ENCODE peak calls at places on chromosomes 16 and 17, in seven cellular contexts. F, N, S, J, L, T and Y are unnamed samples.

GRCh38 chr16:66474750-66475199 is 47.7 kb downstream of the BEAN1 start:
- DNase-seq in F (peak), N (peak), S (no peak), J (peak), L (no peak), T (peak), Y (peak)

GRCh38 chr17:41542357-41542756 is 14.2 kb upstream of the KRT19 start:
- DNase-seq in F (no peak), N (no peak), S (no peak), J (no peak), L (no peak), T (no peak), Y (no peak)

GRCh38 chr16:64983983-64984382 is 137.9 kb downstream of the CDH11 start:
- DNase-seq in F (peak), N (no peak), S (peak), J (peak), L (no peak), T (no peak), Y (no peak)

GRCh38 chr16:88479795-88480760 is 27.0 kb downstream of the ZFPM1 start:
- DNase-seq in F (no peak), N (peak), S (no peak), J (no peak), L (no peak), T (no peak), Y (no peak)

GRCh38 chr17:17300624-17301568 is 2.3 kb upstream of the NT5M start:
- DNase-seq in F (no peak), N (peak), S (peak), J (no peak), L (no peak), T (no peak), Y (no peak)

GRCh38 chr16:67406111-67406593 is 10.1 kb downstream of the ZDHHC1 start:
- DNase-seq in F (no peak), N (no peak), S (no peak), J (no peak), L (no peak), T (no peak), Y (no peak)

GRCh38 chr16:73584157-73584556 is 536.2 kb upstream of the ZFHX3 start:
- DNase-seq in F (no peak), N (no peak), S (no peak), J (no peak), L (no peak), T (no peak), Y (no peak)

GRCh38 chr17:75692976-75693375 is 25.8 kb downstream of the SAP30BP start:
- DNase-seq in F (no peak), N (no peak), S (no peak), J (no peak), L (no peak), T (no peak), Y (no peak)

GRCh38 chr17:62792122-62792800 is 15.9 kb downstream of the MARCHF10 start:
- DNase-seq in F (no peak), N (no peak), S (peak), J (peak), L (peak), T (no peak), Y (no peak)

GRCh38 chr17:27224526-27225315 is 69.2 kb upstream of the WSB1 start:
- DNase-seq in F (no peak), N (no peak), S (no peak), J (no peak), L (no peak), T (no peak), Y (no peak)

GRCh38 chr17:1555618-1556471 is 6.7 kb downstream of the PITPNA start:
- DNase-seq in F (no peak), N (peak), S (no peak), J (no peak), L (no peak), T (no peak), Y (no peak)

GRCh38 chr17:78736526-78737079 is 45.5 kb downstream of the CYTH1 start:
- DNase-seq in F (peak), N (peak), S (no peak), J (peak), L (no peak), T (peak), Y (peak)

GRCh38 chr17:1498869-1499268 is 6.4 kb upstream of the MYO1C start:
- DNase-seq in F (no peak), N (no peak), S (peak), J (no peak), L (no peak), T (no peak), Y (no peak)

GRCh38 chr17:14211778-14212177 is 24.9 kb downstream of the CDRT15 start:
- DNase-seq in F (no peak), N (peak), S (no peak), J (no peak), L (no peak), T (no peak), Y (no peak)

GRCh38 chr17:1640329-1641064 is 5.0 kb downstream of the SCARF1 start:
- DNase-seq in F (no peak), N (no peak), S (no peak), J (no peak), L (no peak), T (no peak), Y (no peak)

GRCh38 chr17:16371742-16372141 is 9.1 kb upstream of the UBB start:
- DNase-seq in F (no peak), N (no peak), S (no peak), J (peak), L (no peak), T (no peak), Y (no peak)

GRCh38 chr17:45355087-45355486 is 38.3 kb upstream of the MAP3K14 start:
- DNase-seq in F (no peak), N (no peak), S (no peak), J (peak), L (no peak), T (no peak), Y (no peak)

GRCh38 chr17:78883533-78884131 is 19.4 kb downstream of the CEP295NL start:
- DNase-seq in F (peak), N (no peak), S (peak), J (peak), L (peak), T (no peak), Y (no peak)

GRCh38 chr16:85436636-85437160 is 176.4 kb upstream of the GSE1 start:
- DNase-seq in F (peak), N (no peak), S (no peak), J (no peak), L (no peak), T (no peak), Y (no peak)

GRCh38 chr16:82456683-82457082 is 170.1 kb upstream of the CDH13 start:
- DNase-seq in F (no peak), N (peak), S (peak), J (peak), L (no peak), T (no peak), Y (no peak)

GRCh38 chr17:2406903-2407790 is 6.3 kb upstream of the MNT start:
- DNase-seq in F (no peak), N (no peak), S (peak), J (peak), L (peak), T (no peak), Y (no peak)

GRCh38 chr16:29663020-29663828 is at the start of gene SPN:
- DNase-seq in F (no peak), N (peak), S (no peak), J (no peak), L (no peak), T (no peak), Y (peak)

GRCh38 chr16:22898874-22899348 is 84.9 kb downstream of the HS3ST2 start:
- DNase-seq in F (no peak), N (peak), S (peak), J (peak), L (peak), T (no peak), Y (peak)

GRCh38 chr17:63498621-63499195 is 21.8 kb downstream of the ACE start:
- DNase-seq in F (no peak), N (no peak), S (no peak), J (peak), L (no peak), T (no peak), Y (no peak)

GRCh38 chr17:31654936-31655335 is 204.1 kb downstream of the COPRS start:
- DNase-seq in F (no peak), N (no peak), S (no peak), J (peak), L (no peak), T (no peak), Y (no peak)

GRCh38 chr16:69567031-69567680 is 1.4 kb downstream of the NFAT5 start:
- DNase-seq in F (no peak), N (peak), S (peak), J (peak), L (no peak), T (no peak), Y (no peak)

GRCh38 chr17:78759203-78759968 is 22.7 kb downstream of the CYTH1 start:
- DNase-seq in F (peak), N (no peak), S (no peak), J (no peak), L (no peak), T (peak), Y (peak)

GRCh38 chr16:17313085-17313611 is 157.6 kb downstream of the XYLT1 start:
- DNase-seq in F (no peak), N (no peak), S (no peak), J (no peak), L (no peak), T (no peak), Y (no peak)

GRCh38 chr16:53358884-53359283 is 75.4 kb upstream of the RBL2 start:
- DNase-seq in F (no peak), N (no peak), S (no peak), J (no peak), L (no peak), T (no peak), Y (no peak)

GRCh38 chr16:1432388-1433262 is 1.7 kb downstream of the PERCC1 start:
- DNase-seq in F (no peak), N (no peak), S (no peak), J (no peak), L (no peak), T (no peak), Y (no peak)

GRCh38 chr17:63932008-63932561 is at the start of gene CD79B:
- DNase-seq in F (no peak), N (peak), S (no peak), J (no peak), L (no peak), T (no peak), Y (peak)

GRCh38 chr16:80122155-80122554 is 418.6 kb upstream of the DYNLRB2 start:
- DNase-seq in F (no peak), N (no peak), S (peak), J (no peak), L (no peak), T (no peak), Y (no peak)

GRCh38 chr16:180101-180920 is at the start of gene HBQ1:
- DNase-seq in F (no peak), N (peak), S (no peak), J (no peak), L (no peak), T (no peak), Y (no peak)

GRCh38 chr16:2341456-2342447 is 1.2 kb upstream of the ABCA3 start:
- DNase-seq in F (no peak), N (no peak), S (no peak), J (no peak), L (no peak), T (no peak), Y (no peak)

GRCh38 chr17:34206569-34206968 is 48.5 kb upstream of the CCL2 start:
- DNase-seq in F (no peak), N (no peak), S (no peak), J (no peak), L (no peak), T (no peak), Y (no peak)